ENCODE peak calls at places on chromosomes 6 and 20, in nine cellular contexts. I is MCF 10A, O is tibial artery, L is WERI-Rb-1, J is AG10803, Z is A549, E is AG09319, D is lower leg skin, A is adrenal gland. Q is an unnamed sample.

GRCh38 chr20:13325033-13325432 is 104.0 kb downstream of the ISM1 start:
- DNase-seq in I (peak), O (no peak), L (peak), J (peak), Z (peak), E (no peak), D (no peak), A (no peak), Q (peak)

GRCh38 chr6:111764238-111765182 is 108.7 kb downstream of the FYN start:
- DNase-seq in I (no peak), O (no peak), L (no peak), J (no peak), Z (no peak), E (no peak), D (no peak), A (no peak), Q (peak)

GRCh38 chr6:137571854-137572253 is 77.7 kb upstream of the OLIG3 start:
- DNase-seq in I (peak), O (no peak), L (peak), J (peak), Z (peak), E (no peak), D (no peak), A (no peak), Q (peak)

GRCh38 chr6:3442444-3443220 is 14.2 kb downstream of the SLC22A23 start:
- DNase-seq in I (no peak), O (no peak), L (no peak), J (peak), Z (peak), E (no peak), D (no peak), A (no peak), Q (peak)

GRCh38 chr6:133568970-133569889 is 319.7 kb upstream of the TCF21 start:
- DNase-seq in I (peak), O (no peak), L (no peak), J (peak), Z (peak), E (no peak), D (peak), A (peak), Q (peak)

GRCh38 chr6:39009476-39009875 is 39.1 kb upstream of the GLP1R start:
- DNase-seq in I (no peak), O (no peak), L (no peak), J (no peak), Z (no peak), E (no peak), D (no peak), A (no peak), Q (no peak)

GRCh38 chr6:148367418-148368024 is 24.9 kb downstream of the SASH1 start:
- DNase-seq in I (peak), O (peak), L (no peak), J (peak), Z (no peak), E (peak), D (peak), A (peak), Q (peak)

GRCh38 chr6:112690497-112691202 is 343.5 kb downstream of the RFPL4B start:
- DNase-seq in I (no peak), O (no peak), L (no peak), J (peak), Z (peak), E (peak), D (no peak), A (no peak), Q (peak)

GRCh38 chr20:47781631-47782030 is 3.6 kb downstream of the SULF2 start:
- DNase-seq in I (no peak), O (no peak), L (no peak), J (no peak), Z (no peak), E (no peak), D (no peak), A (no peak), Q (no peak)

GRCh38 chr6:3353504-3353903 is 94.8 kb downstream of the PSMG4 start:
- DNase-seq in I (no peak), O (no peak), L (no peak), J (no peak), Z (no peak), E (no peak), D (no peak), A (no peak), Q (no peak)

GRCh38 chr6:10756085-10756484 is 8.5 kb downstream of the TMEM14B start:
- DNase-seq in I (no peak), O (no peak), L (no peak), J (no peak), Z (no peak), E (no peak), D (no peak), A (no peak), Q (no peak)

GRCh38 chr20:2364014-2364413 is 16.7 kb upstream of the TGM6 start:
- DNase-seq in I (peak), O (no peak), L (no peak), J (peak), Z (no peak), E (no peak), D (no peak), A (no peak), Q (no peak)

GRCh38 chr20:4217349-4217761 is 202.0 kb upstream of the RNF24 start:
- DNase-seq in I (peak), O (no peak), L (no peak), J (peak), Z (peak), E (no peak), D (no peak), A (no peak), Q (no peak)

GRCh38 chr20:61753196-61753942 is 312.3 kb downstream of the TAF4 start:
- DNase-seq in I (peak), O (no peak), L (no peak), J (peak), Z (no peak), E (no peak), D (no peak), A (no peak), Q (peak)

GRCh38 chr6:147109707-147110106 is 94.5 kb upstream of the STXBP5 start:
- DNase-seq in I (no peak), O (no peak), L (no peak), J (no peak), Z (no peak), E (no peak), D (no peak), A (no peak), Q (no peak)

GRCh38 chr6:1312444-1313363 is 806 bp downstream of the FOXQ1 start:
- DNase-seq in I (no peak), O (no peak), L (peak), J (no peak), Z (peak), E (no peak), D (no peak), A (no peak), Q (peak)

GRCh38 chr6:44386929-44387345 is 569 bp upstream of the CDC5L start:
- DNase-seq in I (no peak), O (no peak), L (no peak), J (peak), Z (no peak), E (no peak), D (no peak), A (peak), Q (no peak)

GRCh38 chr20:47355489-47356219 is 845 bp downstream of the ZMYND8 start:
- DNase-seq in I (peak), O (no peak), L (no peak), J (no peak), Z (no peak), E (no peak), D (no peak), A (no peak), Q (peak)

GRCh38 chr6:118565317-118565960 is 17.3 kb downstream of the PLN start:
- DNase-seq in I (peak), O (no peak), L (no peak), J (no peak), Z (peak), E (no peak), D (no peak), A (no peak), Q (no peak)

GRCh38 chr6:147463651-147464050 is 44.8 kb upstream of the SAMD5 start:
- DNase-seq in I (no peak), O (no peak), L (no peak), J (no peak), Z (no peak), E (no peak), D (no peak), A (no peak), Q (no peak)

GRCh38 chr20:45970646-45971424 is 1.2 kb downstream of the ZNF335 start:
- DNase-seq in I (no peak), O (no peak), L (no peak), J (peak), Z (no peak), E (no peak), D (no peak), A (peak), Q (peak)

GRCh38 chr6:111483736-111484654 is 977 bp upstream of the REV3L start:
- DNase-seq in I (peak), O (peak), L (peak), J (peak), Z (peak), E (peak), D (peak), A (peak), Q (peak)

GRCh38 chr6:89352329-89353117 is at the start of gene UBE2J1:
- DNase-seq in I (peak), O (peak), L (peak), J (peak), Z (peak), E (peak), D (peak), A (peak), Q (peak)

GRCh38 chr20:50523552-50524167 is 13.5 kb downstream of the PTPN1 start:
- DNase-seq in I (no peak), O (no peak), L (no peak), J (no peak), Z (no peak), E (no peak), D (no peak), A (no peak), Q (no peak)

GRCh38 chr20:50528804-50529351 is 18.7 kb downstream of the PTPN1 start:
- DNase-seq in I (no peak), O (no peak), L (no peak), J (peak), Z (no peak), E (no peak), D (no peak), A (peak), Q (no peak)

GRCh38 chr20:50528129-50528528 is 17.9 kb downstream of the PTPN1 start:
- DNase-seq in I (no peak), O (no peak), L (no peak), J (no peak), Z (no peak), E (no peak), D (no peak), A (no peak), Q (no peak)

GRCh38 chr20:50526403-50526989 is 16.3 kb downstream of the PTPN1 start:
- DNase-seq in I (no peak), O (no peak), L (peak), J (no peak), Z (no peak), E (no peak), D (no peak), A (no peak), Q (no peak)

DNA sequence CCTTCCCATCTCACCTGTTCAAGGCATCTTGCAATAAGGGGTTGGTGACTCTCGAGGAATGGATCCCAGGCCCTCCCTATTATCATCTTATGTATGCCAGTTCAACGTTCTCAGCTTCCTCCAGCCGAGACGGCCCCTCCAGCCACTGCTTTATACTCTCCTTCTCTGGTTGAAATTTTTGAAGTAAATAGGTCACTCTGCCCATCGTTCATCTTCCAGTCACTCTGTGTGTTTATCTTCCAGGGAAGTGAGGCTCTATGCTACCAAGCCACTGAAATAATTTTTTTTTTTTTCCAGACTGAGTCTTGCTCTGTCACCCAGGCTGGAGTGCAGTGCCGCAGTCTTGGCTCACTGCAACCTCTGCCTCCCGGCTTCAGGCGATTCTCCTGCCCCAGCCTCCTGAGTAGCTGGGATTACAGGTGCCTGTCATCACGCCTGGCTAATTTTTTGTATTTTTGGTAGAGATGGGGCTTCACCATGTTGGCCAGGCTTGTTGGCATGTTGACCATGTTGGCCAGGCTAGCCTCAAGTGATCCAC is 17.0 kb downstream of the PTPN1 start:
- DNase-seq in I (no peak), O (no peak), L (no peak), J (no peak), Z (no peak), E (no peak), D (no peak), A (peak), Q (no peak)
- TF ChIP-seq CTCF in I (no peak), O (no peak), L (no peak), J (no peak), Z (no peak), E (no peak), D (no peak), A (no peak), Q (no peak)

DNA sequence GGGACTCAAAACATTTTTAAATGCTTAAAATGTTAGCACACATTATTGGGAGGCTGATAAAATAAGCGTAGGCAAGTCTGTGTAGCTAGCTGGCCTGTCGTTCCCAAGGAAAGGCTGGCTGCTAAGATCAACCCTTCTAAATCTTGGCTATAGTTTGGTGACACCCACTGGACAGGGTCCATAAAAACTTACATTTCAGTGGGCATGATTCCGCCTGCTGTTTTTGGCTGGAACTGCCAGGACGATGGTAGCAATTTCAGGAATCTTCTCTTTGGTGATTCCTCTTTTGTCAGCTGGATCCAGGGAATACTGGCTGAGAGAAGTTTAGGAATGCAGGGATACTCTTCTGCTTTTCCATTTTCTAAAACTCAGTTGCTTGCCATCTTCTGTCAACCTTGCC is 162.2 kb downstream of the NKAIN2 start:
- DNase-seq in I (peak), O (no peak), L (no peak), J (no peak), Z (peak), E (no peak), D (no peak), A (no peak), Q (peak)
- TF ChIP-seq CTCF in I (peak), O (peak), L (peak), J (no peak), Z (no peak), E (no peak), D (no peak), A (no peak), Q (no peak)

GRCh38 chr6:33492093-33492492 is 37.7 kb downstream of the ZBTB9 start:
- DNase-seq in I (no peak), O (no peak), L (peak), J (no peak), Z (no peak), E (no peak), D (no peak), A (no peak), Q (no peak)
- TF ChIP-seq CTCF in I (no peak), O (no peak), L (peak), J (no peak), Z (no peak), E (no peak), D (no peak), A (no peak), Q (no peak)

DNA sequence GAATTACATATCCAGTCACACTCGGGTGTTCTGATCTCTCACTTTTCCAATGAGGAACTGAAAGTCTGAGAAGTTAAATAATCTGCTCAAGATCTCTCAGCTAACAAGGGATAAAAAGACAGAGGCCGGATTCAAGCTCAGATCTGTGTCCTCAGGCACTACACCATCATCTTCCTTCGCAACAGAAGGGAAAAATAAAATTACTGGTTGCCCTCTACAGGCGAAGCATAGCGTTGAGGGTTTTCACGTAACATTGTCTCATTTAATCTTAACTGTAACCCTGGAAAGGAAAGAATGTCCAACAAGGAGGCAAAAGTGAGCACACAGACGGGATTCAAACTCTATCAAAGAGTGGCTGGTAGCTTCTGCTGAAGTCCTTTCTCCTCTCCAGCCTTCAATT is 67.8 kb upstream of the ANKEF1 start:
- DNase-seq in I (peak), O (no peak), L (no peak), J (peak), Z (peak), E (no peak), D (no peak), A (no peak), Q (no peak)
- TF ChIP-seq CTCF in I (peak), O (no peak), L (peak), J (peak), Z (peak), E (peak), D (no peak), A (peak), Q (peak)